ENCODE peak calls at places on chromosomes 12 and 14, in six cellular contexts. One of them, this sample, is unnamed.

GRCh38 chr12:164207-164606 is 49.8 kb downstream of the SLC6A12 start:
- DNase-seq in right cardiac atrium: no peak
- DNase-seq in breast epithelium: no peak
- DNase-seq in GM06990: no peak
- DNase-seq in OCI-LY7: peak; percentile 7
- DNase-seq in PC-9: no peak
- DNase-seq in this sample: no peak

GRCh38 chr12:42979746-42980145 is 390.2 kb upstream of the PRICKLE1 start:
- DNase-seq in PC-9: no peak
- DNase-seq in OCI-LY7: no peak
- DNase-seq in GM06990: no peak
- DNase-seq in breast epithelium: no peak
- DNase-seq in right cardiac atrium: no peak
- DNase-seq in this sample: no peak

GRCh38 chr14:75242546-75243273 is 35.9 kb upstream of the FOS start:
- DNase-seq in breast epithelium: peak; percentile 44
- DNase-seq in right cardiac atrium: peak; percentile 66
- DNase-seq in OCI-LY7: no peak
- DNase-seq in GM06990: no peak
- DNase-seq in PC-9: no peak
- DNase-seq in this sample: no peak

GRCh38 chr14:106021832-106022231 is 495.4 kb downstream of the TMEM121 start:
- DNase-seq in breast epithelium: no peak
- DNase-seq in OCI-LY7: no peak
- DNase-seq in PC-9: no peak
- DNase-seq in right cardiac atrium: no peak
- DNase-seq in GM06990: no peak
- DNase-seq in this sample: no peak

GRCh38 chr12:126033746-126034145 is 968.5 kb downstream of the AACS start:
- DNase-seq in right cardiac atrium: no peak
- DNase-seq in PC-9: peak; percentile 83
- DNase-seq in OCI-LY7: no peak
- DNase-seq in GM06990: no peak
- DNase-seq in breast epithelium: no peak
- DNase-seq in this sample: no peak

GRCh38 chr12:109130297-109130696 is 13.9 kb downstream of the ACACB start:
- DNase-seq in OCI-LY7: no peak
- DNase-seq in GM06990: no peak
- DNase-seq in breast epithelium: no peak
- DNase-seq in right cardiac atrium: no peak
- DNase-seq in PC-9: no peak
- DNase-seq in this sample: no peak

GRCh38 chr12:34218193-34219045 is 196.1 kb downstream of the ALG10 start:
- DNase-seq in PC-9: peak; percentile 64
- DNase-seq in breast epithelium: peak; percentile 53
- DNase-seq in GM06990: peak; percentile 21
- DNase-seq in right cardiac atrium: peak; percentile 77
- DNase-seq in OCI-LY7: peak; percentile 47
- DNase-seq in this sample: peak; percentile 5

GRCh38 chr12:52223411-52224039 is 9.5 kb upstream of the KRT7 start:
- DNase-seq in OCI-LY7: no peak
- DNase-seq in right cardiac atrium: no peak
- DNase-seq in breast epithelium: no peak
- DNase-seq in PC-9: no peak
- DNase-seq in GM06990: no peak
- DNase-seq in this sample: no peak

GRCh38 chr14:92607702-92608429 is 94.3 kb downstream of the RIN3 start:
- DNase-seq in breast epithelium: no peak
- DNase-seq in PC-9: peak; percentile 66
- DNase-seq in OCI-LY7: no peak
- DNase-seq in GM06990: no peak
- DNase-seq in right cardiac atrium: no peak
- DNase-seq in this sample: no peak

GRCh38 chr12:111488271-111488670 is 82.5 kb downstream of the SH2B3 start:
- DNase-seq in PC-9: no peak
- DNase-seq in GM06990: no peak
- DNase-seq in right cardiac atrium: peak; percentile 68
- DNase-seq in OCI-LY7: no peak
- DNase-seq in breast epithelium: no peak
- DNase-seq in this sample: no peak

GRCh38 chr12:113186033-113186365 is 478 bp downstream of the RITA1 start:
- DNase-seq in PC-9: peak; percentile 52
- DNase-seq in OCI-LY7: peak; percentile 68
- DNase-seq in breast epithelium: no peak
- DNase-seq in right cardiac atrium: no peak
- DNase-seq in GM06990: no peak
- DNase-seq in this sample: no peak

GRCh38 chr12:89257355-89257754 is 94.9 kb downstream of the DUSP6 start:
- DNase-seq in GM06990: no peak
- DNase-seq in OCI-LY7: no peak
- DNase-seq in breast epithelium: no peak
- DNase-seq in PC-9: no peak
- DNase-seq in right cardiac atrium: no peak
- DNase-seq in this sample: no peak

GRCh38 chr12:57211791-57212700 is 4.5 kb upstream of the NXPH4 start:
- DNase-seq in PC-9: no peak
- DNase-seq in right cardiac atrium: no peak
- DNase-seq in breast epithelium: no peak
- DNase-seq in GM06990: no peak
- DNase-seq in OCI-LY7: no peak
- DNase-seq in this sample: no peak

GRCh38 chr12:46795988-46796387 is 29.8 kb downstream of the SLC38A4 start:
- DNase-seq in OCI-LY7: no peak
- DNase-seq in right cardiac atrium: no peak
- DNase-seq in PC-9: no peak
- DNase-seq in breast epithelium: no peak
- DNase-seq in GM06990: no peak
- DNase-seq in this sample: no peak

GRCh38 chr12:52226446-52226845 is 6.6 kb upstream of the KRT7 start:
- DNase-seq in GM06990: no peak
- DNase-seq in breast epithelium: no peak
- DNase-seq in PC-9: no peak
- DNase-seq in right cardiac atrium: no peak
- DNase-seq in OCI-LY7: no peak
- DNase-seq in this sample: no peak

GRCh38 chr14:92663049-92663448 is 85.4 kb downstream of the LGMN start:
- DNase-seq in GM06990: no peak
- DNase-seq in OCI-LY7: no peak
- DNase-seq in breast epithelium: no peak
- DNase-seq in PC-9: no peak
- DNase-seq in right cardiac atrium: no peak
- DNase-seq in this sample: no peak

GRCh38 chr12:89273525-89273924 is 78.8 kb downstream of the DUSP6 start:
- DNase-seq in right cardiac atrium: no peak
- DNase-seq in OCI-LY7: no peak
- DNase-seq in PC-9: no peak
- DNase-seq in GM06990: no peak
- DNase-seq in breast epithelium: no peak
- DNase-seq in this sample: no peak

GRCh38 chr14:30521899-30522736 is 36.8 kb upstream of the G2E3 start:
- DNase-seq in breast epithelium: no peak
- DNase-seq in OCI-LY7: peak; percentile 43
- DNase-seq in GM06990: peak; percentile 16
- DNase-seq in PC-9: no peak
- DNase-seq in right cardiac atrium: no peak
- DNase-seq in this sample: no peak

GRCh38 chr14:39050389-39050788 is 52.6 kb downstream of the SEC23A start:
- DNase-seq in right cardiac atrium: no peak
- DNase-seq in PC-9: peak; percentile 64
- DNase-seq in OCI-LY7: no peak
- DNase-seq in breast epithelium: no peak
- DNase-seq in GM06990: no peak
- DNase-seq in this sample: no peak

GRCh38 chr14:24816011-24816928 is 182.3 kb upstream of the GZMB start:
- DNase-seq in breast epithelium: no peak
- DNase-seq in GM06990: no peak
- DNase-seq in PC-9: no peak
- DNase-seq in right cardiac atrium: no peak
- DNase-seq in OCI-LY7: no peak
- DNase-seq in this sample: no peak

GRCh38 chr12:119229837-119230236 is 51.1 kb downstream of the HSPB8 start:
- DNase-seq in GM06990: no peak
- DNase-seq in breast epithelium: no peak
- DNase-seq in OCI-LY7: peak; percentile 51
- DNase-seq in PC-9: no peak
- DNase-seq in right cardiac atrium: peak; percentile 79
- DNase-seq in this sample: peak; percentile 1
- H3K4me3 ChIP-seq in GM06990: no peak overlapping the region
- H3K4me3 ChIP-seq in breast epithelium: no peak overlapping the region
- H3K4me3 ChIP-seq in OCI-LY7: no peak overlapping the region
- H3K4me3 ChIP-seq in PC-9: peak overlapping the region; percentile 32
- H3K4me3 ChIP-seq in right cardiac atrium: peak overlapping the region; percentile 37
- H3K4me3 ChIP-seq in this sample: no peak overlapping the region

GRCh38 chr14:103055693-103056092 is 1.7 kb downstream of the CDC42BPB start:
- DNase-seq in OCI-LY7: no peak
- DNase-seq in right cardiac atrium: peak; percentile 9
- DNase-seq in GM06990: no peak
- DNase-seq in breast epithelium: no peak
- DNase-seq in PC-9: no peak
- DNase-seq in this sample: no peak

GRCh38 chr14:103057028-103057371 is 349 bp downstream of the CDC42BPB start:
- DNase-seq in PC-9: no peak
- DNase-seq in right cardiac atrium: peak; percentile 72
- DNase-seq in OCI-LY7: no peak
- DNase-seq in GM06990: no peak
- DNase-seq in breast epithelium: no peak
- DNase-seq in this sample: no peak

GRCh38 chr14:103058209-103059055 is 1.1 kb upstream of the CDC42BPB start:
- DNase-seq in PC-9: no peak
- DNase-seq in GM06990: no peak
- DNase-seq in OCI-LY7: no peak
- DNase-seq in breast epithelium: no peak
- DNase-seq in right cardiac atrium: peak; percentile 60
- DNase-seq in this sample: no peak

GRCh38 chr14:103056322-103057027 is 874 bp downstream of the CDC42BPB start:
- DNase-seq in right cardiac atrium: peak; percentile 93
- DNase-seq in PC-9: peak; percentile 63
- DNase-seq in OCI-LY7: no peak
- DNase-seq in breast epithelium: no peak
- DNase-seq in GM06990: no peak
- DNase-seq in this sample: peak; percentile 85

DNA sequence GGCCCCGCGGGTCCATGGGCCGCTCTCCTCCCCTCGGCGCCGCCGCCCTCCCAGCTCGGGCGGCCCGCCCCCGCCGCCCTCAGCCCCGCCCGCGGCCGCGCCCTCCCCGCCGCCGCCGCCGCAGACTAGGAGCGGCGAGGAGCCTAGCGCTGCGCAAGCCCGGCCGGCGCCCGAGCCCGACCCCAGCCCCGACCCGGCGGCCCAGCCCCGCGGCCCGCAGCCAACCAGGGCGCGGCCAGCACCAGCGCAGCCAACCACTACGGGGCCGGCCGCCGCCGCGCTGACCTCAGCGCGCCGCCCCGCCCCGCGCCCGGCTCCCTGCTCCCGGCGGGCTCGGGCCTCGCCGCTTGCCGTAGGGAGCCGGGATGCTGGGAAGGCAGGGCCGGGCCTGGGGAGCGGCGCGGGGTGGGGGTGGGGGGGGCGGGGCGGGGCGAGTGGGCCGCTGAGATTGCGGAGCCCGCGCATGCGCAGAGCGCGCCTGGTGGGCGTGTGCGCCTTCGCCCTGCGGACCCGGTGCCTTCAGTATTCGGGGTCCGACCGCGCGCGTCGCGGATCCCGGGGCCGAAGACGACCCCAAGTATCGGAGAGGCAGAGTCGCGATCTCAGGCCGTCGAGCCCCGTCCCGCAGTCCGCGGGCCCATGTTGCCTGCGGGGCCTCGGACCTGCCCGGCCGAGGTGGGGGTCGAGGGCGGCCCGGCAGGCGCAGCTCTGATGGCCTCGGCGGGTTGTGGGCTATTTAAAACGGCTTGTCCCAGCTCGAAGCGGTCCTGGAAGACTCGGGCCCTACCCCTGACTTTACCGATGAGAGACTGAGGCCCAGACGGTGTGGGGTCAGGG is at the start of gene CDC42BPB:
- DNase-seq in right cardiac atrium: peak; percentile 97
- DNase-seq in GM06990: peak; percentile 91
- DNase-seq in PC-9: peak; percentile 82
- DNase-seq in breast epithelium: peak; percentile 82
- DNase-seq in OCI-LY7: no peak
- DNase-seq in this sample: peak; percentile 70
- H3K4me3 ChIP-seq in right cardiac atrium: peak within 1 kb of the TSS; percentile 84
- H3K4me3 ChIP-seq in GM06990: peak within 1 kb of the TSS; percentile 79
- H3K4me3 ChIP-seq in PC-9: peak within 1 kb of the TSS; percentile 96
- H3K4me3 ChIP-seq in breast epithelium: peak within 1 kb of the TSS; percentile 99
- H3K4me3 ChIP-seq in OCI-LY7: no peak within 1 kb of the TSS
- H3K4me3 ChIP-seq in this sample: peak within 1 kb of the TSS; percentile 94

DNA sequence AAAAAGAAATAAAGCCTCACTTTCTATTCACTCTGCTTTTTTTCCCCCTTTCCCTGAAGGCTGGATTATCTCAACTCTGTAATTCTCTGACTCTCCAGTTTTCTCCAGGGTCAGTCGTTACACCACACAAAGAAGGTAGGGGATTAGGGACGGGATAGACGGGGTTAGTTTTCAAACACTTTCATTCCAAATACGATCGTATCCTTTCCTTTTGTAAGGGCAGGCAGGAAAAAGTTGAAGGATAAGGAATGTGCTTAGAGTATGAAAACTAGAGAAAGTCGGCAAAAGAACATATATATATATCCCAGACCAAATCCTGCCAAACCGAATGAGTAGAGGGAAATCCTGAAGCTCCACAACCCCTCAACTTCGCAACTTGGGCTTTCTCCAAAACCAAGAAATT is 581 bp upstream of the ESYT1 start:
- DNase-seq in breast epithelium: no peak
- DNase-seq in right cardiac atrium: no peak
- DNase-seq in PC-9: no peak
- DNase-seq in GM06990: no peak
- DNase-seq in OCI-LY7: no peak
- DNase-seq in this sample: no peak
- H3K4me3 ChIP-seq in breast epithelium: peak overlapping the region; percentile 58
- H3K4me3 ChIP-seq in right cardiac atrium: peak overlapping the region; percentile 43
- H3K4me3 ChIP-seq in PC-9: peak overlapping the region; percentile 51
- H3K4me3 ChIP-seq in GM06990: peak overlapping the region; percentile 32
- H3K4me3 ChIP-seq in OCI-LY7: peak overlapping the region; percentile 65
- H3K4me3 ChIP-seq in this sample: peak overlapping the region; percentile 53

GRCh38 chr12:100163416-100164152 is 20.9 kb upstream of the BLTP3B start:
- DNase-seq in GM06990: peak; percentile 70
- DNase-seq in PC-9: peak; percentile 64
- DNase-seq in breast epithelium: peak; percentile 70
- DNase-seq in OCI-LY7: no peak
- DNase-seq in right cardiac atrium: peak; percentile 93
- DNase-seq in this sample: peak; percentile 76

GRCh38 chr12:100165356-100165755 is 22.7 kb upstream of the BLTP3B start:
- DNase-seq in PC-9: no peak
- DNase-seq in breast epithelium: no peak
- DNase-seq in OCI-LY7: no peak
- DNase-seq in right cardiac atrium: no peak
- DNase-seq in GM06990: no peak
- DNase-seq in this sample: no peak

GRCh38 chr12:100166232-100166631 is 23.6 kb upstream of the BLTP3B start:
- DNase-seq in OCI-LY7: no peak
- DNase-seq in breast epithelium: no peak
- DNase-seq in right cardiac atrium: no peak
- DNase-seq in PC-9: no peak
- DNase-seq in GM06990: no peak
- DNase-seq in this sample: no peak

GRCh38 chr12:100168562-100168961 is 25.9 kb upstream of the BLTP3B start:
- DNase-seq in GM06990: no peak
- DNase-seq in right cardiac atrium: no peak
- DNase-seq in PC-9: no peak
- DNase-seq in breast epithelium: no peak
- DNase-seq in OCI-LY7: no peak
- DNase-seq in this sample: no peak

GRCh38 chr12:100164153-100164704 is 21.6 kb upstream of the BLTP3B start:
- DNase-seq in GM06990: no peak
- DNase-seq in OCI-LY7: no peak
- DNase-seq in breast epithelium: no peak
- DNase-seq in PC-9: no peak
- DNase-seq in right cardiac atrium: no peak
- DNase-seq in this sample: no peak
- H3K4me3 ChIP-seq in GM06990: no peak overlapping the region
- H3K4me3 ChIP-seq in OCI-LY7: no peak overlapping the region
- H3K4me3 ChIP-seq in breast epithelium: peak overlapping the region; percentile 55
- H3K4me3 ChIP-seq in PC-9: peak overlapping the region; percentile 49
- H3K4me3 ChIP-seq in right cardiac atrium: no peak overlapping the region
- H3K4me3 ChIP-seq in this sample: no peak overlapping the region

This sample was measured in SJSA1.